ENCODE peak calls at places on chromosome 12, in four cellular contexts. Z is CD8-positive, alpha-beta T cell; P is HAP-1; X is HCT116. V is an unnamed sample. For H3K4me1 and H3K27me3, the result is how much of the 10 kb centered on the place peaks cover.

GRCh38 chr12:46360908-46361666 is 11.5 kb downstream of the SLC38A2 start:
- DNase-seq in Z (no peak), P (no peak), X (no peak), V (no peak)

GRCh38 chr12:42574879-42575278 is 14.7 kb downstream of the PRICKLE1 start:
- DNase-seq in Z (no peak), P (no peak), X (no peak), V (no peak)

GRCh38 chr12:19847294-19848059 is 408.2 kb downstream of the AEBP2 start:
- DNase-seq in Z (no peak), P (no peak), X (no peak), V (no peak)

GRCh38 chr12:124336184-124336437 is 41.2 kb downstream of the RFLNA start:
- DNase-seq in Z (no peak), P (no peak), X (no peak), V (no peak)

GRCh38 chr12:15788266-15789214 is 648 bp downstream of the EPS8 start:
- DNase-seq in Z (no peak), P (peak), X (peak), V (peak)

GRCh38 chr12:30866256-30866655 is 60.3 kb upstream of the TSPAN11 start:
- DNase-seq in Z (no peak), P (no peak), X (no peak), V (no peak)

GRCh38 chr12:29086325-29087271 is 62.5 kb upstream of the FAR2 start:
- DNase-seq in Z (no peak), P (no peak), X (no peak), V (no peak)

GRCh38 chr12:80509781-80510556 is 65.9 kb downstream of the PTPRQ start:
- DNase-seq in Z (no peak), P (no peak), X (no peak), V (no peak)

GRCh38 chr12:42666671-42667243 is 77.2 kb upstream of the PRICKLE1 start:
- DNase-seq in Z (no peak), P (no peak), X (no peak), V (no peak)

GRCh38 chr12:100688451-100688864 is 106.1 kb upstream of the ANO4 start:
- DNase-seq in Z (no peak), P (no peak), X (no peak), V (no peak)
- H3K4me3 ChIP-seq in Z (no peak), P (no peak), X (no peak), V (no peak)

DNA sequence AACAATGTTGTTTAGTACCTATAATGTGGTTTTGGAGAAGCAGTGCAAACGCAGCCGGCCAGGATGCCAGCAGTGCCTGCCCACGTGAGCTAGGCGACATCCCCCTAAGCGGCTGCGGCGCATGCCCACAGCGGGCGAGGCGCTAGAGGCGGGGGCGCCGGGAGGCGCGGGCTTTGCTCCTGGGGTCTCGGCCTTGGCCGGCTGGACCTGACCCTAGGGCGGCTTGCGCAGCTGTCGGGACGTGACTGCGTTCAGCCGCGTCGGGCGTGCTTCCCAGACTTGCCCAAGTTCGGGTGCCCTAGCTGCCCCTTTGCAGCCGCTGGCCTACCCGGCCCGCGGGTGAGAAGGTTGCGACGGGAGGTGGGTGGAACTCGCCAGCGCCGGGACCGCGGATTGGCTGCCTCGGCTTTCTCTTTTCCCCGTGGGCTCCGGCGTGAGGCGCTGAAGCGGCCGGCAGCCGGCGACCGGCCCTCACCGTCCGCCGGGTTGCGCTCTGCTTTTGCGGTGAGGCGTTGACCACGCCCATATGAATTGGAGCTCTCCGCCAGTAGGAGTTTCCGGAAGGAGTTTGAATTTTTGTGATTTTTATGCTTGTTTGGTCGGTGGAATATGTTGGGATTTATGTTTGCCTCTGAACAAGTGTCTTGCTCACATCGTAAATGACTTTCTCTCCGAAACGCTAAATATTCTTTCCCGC is at the start of gene TMEM19:
- DNase-seq in Z (peak), P (peak), X (peak), V (peak)
- H3K4me1 ChIP-seq in Z (under half), P (under half), X (under half), V (under half)

GRCh38 chr12:92487138-92487485 is 215.7 kb upstream of the PLEKHG7 start:
- DNase-seq in Z (no peak), P (no peak), X (no peak), V (no peak)
- H3K27me3 ChIP-seq in Z (under half), P (under half), X (under half), V (under half)

DNA sequence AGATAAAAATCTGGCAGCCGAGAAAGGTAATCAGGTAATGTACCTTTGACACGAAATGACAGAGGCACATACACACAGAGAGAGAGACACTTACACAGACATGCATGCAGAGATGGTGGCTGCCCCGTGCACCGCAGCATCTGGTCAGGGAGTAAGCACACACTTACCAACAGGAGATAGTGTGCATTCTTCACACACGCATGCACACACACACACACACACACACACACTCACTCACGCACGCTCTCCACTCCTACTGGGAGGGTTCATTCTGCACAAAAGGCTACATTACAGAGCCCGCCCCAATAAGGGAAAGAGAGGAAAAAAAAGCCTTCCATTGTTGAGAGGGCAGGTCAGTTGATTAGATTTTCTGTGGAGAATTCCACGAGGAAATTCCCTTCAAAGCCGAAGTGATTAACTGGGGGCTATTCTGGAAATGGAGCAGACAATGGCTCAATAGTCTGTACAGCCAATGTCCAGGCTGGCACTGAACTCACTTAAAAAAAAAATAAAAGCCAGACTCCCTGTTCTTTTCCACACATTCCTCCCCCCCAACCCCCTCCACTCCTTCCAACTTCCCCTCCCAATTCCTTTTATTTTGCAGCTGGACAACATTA is 1.4 kb upstream of the SOX5 start:
- DNase-seq in Z (no peak), P (no peak), X (no peak), V (peak)
- H3K4me3 ChIP-seq in Z (no peak), P (peak), X (no peak), V (peak)

DNA sequence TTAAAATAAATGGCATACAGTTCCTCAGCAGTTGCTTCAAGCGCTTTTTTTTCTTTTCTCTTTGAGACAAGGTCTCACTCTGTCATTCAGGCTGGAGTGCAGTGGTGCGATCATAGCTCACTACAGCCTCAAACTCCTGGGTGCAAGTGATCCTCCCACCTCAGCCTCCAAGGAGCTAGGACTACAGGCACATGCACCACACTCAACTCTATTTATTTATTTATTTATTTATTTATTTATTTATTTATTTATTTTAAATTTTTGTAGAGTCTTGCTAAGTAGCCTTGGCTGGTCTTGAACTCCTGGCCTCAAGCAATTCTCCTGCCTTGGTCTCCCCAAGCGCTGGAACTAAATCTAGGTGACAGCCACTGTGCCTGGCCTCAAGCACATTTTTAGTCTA is 132.0 kb downstream of the MED13L start:
- DNase-seq in Z (no peak), P (no peak), X (no peak), V (no peak)
- H3K4me1 ChIP-seq in Z (under half), P (under half), X (under half), V (under half)

GRCh38 chr12:112140728-112141127 is 15.4 kb downstream of the TRAFD1 start:
- DNase-seq in Z (no peak), P (no peak), X (no peak), V (no peak)

GRCh38 chr12:112133418-112133817 is 8.1 kb downstream of the TRAFD1 start:
- DNase-seq in Z (no peak), P (no peak), X (no peak), V (no peak)

GRCh38 chr12:112131686-112132085 is 6.3 kb downstream of the TRAFD1 start:
- DNase-seq in Z (no peak), P (no peak), X (no peak), V (no peak)

GRCh38 chr12:112130461-112130998 is 5.2 kb downstream of the TRAFD1 start:
- DNase-seq in Z (no peak), P (no peak), X (no peak), V (no peak)

DNA sequence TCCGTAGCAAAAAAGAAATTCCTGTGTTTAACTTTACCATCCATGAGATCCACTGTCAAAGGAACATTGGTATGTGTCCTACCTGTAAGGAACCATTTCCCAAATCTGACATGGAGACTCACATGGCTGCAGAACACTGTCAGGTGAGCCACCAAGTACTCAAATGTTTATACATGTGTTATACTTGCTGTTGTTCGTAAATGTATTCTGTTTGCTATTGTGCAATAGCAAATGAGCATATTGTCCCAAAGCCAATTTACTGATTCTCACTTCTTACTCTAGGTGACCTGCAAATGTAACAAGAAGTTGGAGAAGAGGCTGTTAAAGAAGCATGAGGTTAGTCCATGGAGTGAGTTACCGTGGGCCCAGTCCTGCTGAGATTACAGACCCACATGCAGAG is 9.4 kb downstream of the TRAFD1 start:
- DNase-seq in Z (no peak), P (no peak), X (no peak), V (no peak)
- H3K27me3 ChIP-seq in Z (under half), P (under half), X (under half), V (under half)